ENCODE peak calls at places on chromosomes 6 and 20, in eight cellular contexts. Y is fibroblast of lung, U is left ventricle myocardium inferior, J is activated B cell treated with CpG ODN at 0.5 μM for 24 hours, S is neural crest cell, C is gastrocnemius medialis, L is prostate gland, D is AG04450. T is an unnamed sample.

GRCh38 chr6:27830212-27830664 is 82.0 kb downstream of the OR2B2 start:
- DNase-seq in J (no peak), C (no peak), S (no peak), L (no peak), D (no peak), Y (peak; percentile 44), U (no peak), T (no peak)

GRCh38 chr6:95249176-95249575 is 328.2 kb upstream of the MANEA start:
- DNase-seq in J (no peak), S (no peak), C (no peak), D (peak; percentile 6), L (no peak), Y (peak; percentile 22), U (no peak), T (no peak)

GRCh38 chr6:154358019-154358545 is 1.5 kb upstream of the IPCEF1 start:
- DNase-seq in S (no peak), J (no peak), U (no peak), Y (no peak), D (no peak), C (no peak), L (no peak), T (no peak)

GRCh38 chr6:143123081-143123480 is 62.4 kb downstream of the AIG1 start:
- DNase-seq in U (no peak), J (no peak), L (no peak), S (no peak), C (no peak), Y (no peak), D (no peak), T (no peak)

GRCh38 chr6:131136021-131136847 is 967 bp downstream of the AKAP7 start:
- DNase-seq in J (no peak), L (no peak), C (no peak), S (no peak), Y (peak; percentile 34), U (no peak), D (no peak), T (no peak)

GRCh38 chr6:115838763-115839401 is 221.8 kb downstream of the FRK start:
- DNase-seq in C (no peak), J (no peak), Y (no peak), U (no peak), D (no peak), L (no peak), S (no peak), T (no peak)

GRCh38 chr6:43828711-43829110 is 58.7 kb downstream of the VEGFA start:
- DNase-seq in D (no peak), U (no peak), L (no peak), J (no peak), Y (no peak), C (no peak), S (no peak), T (no peak)

GRCh38 chr6:127945434-127946097 is 44.7 kb upstream of the THEMIS start:
- DNase-seq in D (no peak), J (no peak), S (no peak), L (no peak), Y (no peak), C (no peak), U (no peak), T (no peak)

GRCh38 chr6:21935561-21936028 is 342.0 kb downstream of the SOX4 start:
- DNase-seq in D (no peak), L (no peak), U (no peak), C (no peak), Y (peak; percentile 68), S (no peak), J (no peak), T (no peak)

GRCh38 chr20:63955281-63955845 is 853 bp downstream of the UCKL1 start:
- DNase-seq in L (no peak), D (no peak), S (peak; percentile 36), U (peak; percentile 53), C (no peak), J (no peak), Y (peak; percentile 28), T (no peak)

GRCh38 chr6:33790910-33791309 is 2.0 kb upstream of the LEMD2 start:
- DNase-seq in J (no peak), D (no peak), S (no peak), U (no peak), L (no peak), C (no peak), Y (no peak), T (no peak)

GRCh38 chr6:24033284-24033683 is 92.7 kb upstream of the NRSN1 start:
- DNase-seq in S (no peak), L (no peak), C (no peak), U (no peak), Y (no peak), D (no peak), J (no peak), T (no peak)
- TF ChIP-seq CTCF in S (peak; percentile 51), L (no peak), C (no peak), U (no peak), Y (no peak), D (no peak), J (no peak), T (peak; percentile 22)

GRCh38 chr20:59032713-59033059 is 551 bp upstream of the ATP5F1E start:
- DNase-seq in C (no peak), U (no peak), Y (peak; percentile 33), S (no peak), L (no peak), D (no peak), J (no peak), T (no peak)
- TF ChIP-seq CTCF in C (peak; percentile 17), U (peak; percentile 37), Y (no peak), S (peak; percentile 56), L (no peak), D (peak; percentile 23), J (no peak), T (peak; percentile 70)

GRCh38 chr20:35661908-35662307 is 2.8 kb downstream of the CPNE1 start:
- DNase-seq in J (no peak), C (no peak), D (no peak), S (no peak), L (no peak), U (no peak), Y (no peak), T (no peak)
- TF ChIP-seq CTCF in J (no peak), C (no peak), D (no peak), S (no peak), L (no peak), U (no peak), Y (no peak), T (no peak)

DNA sequence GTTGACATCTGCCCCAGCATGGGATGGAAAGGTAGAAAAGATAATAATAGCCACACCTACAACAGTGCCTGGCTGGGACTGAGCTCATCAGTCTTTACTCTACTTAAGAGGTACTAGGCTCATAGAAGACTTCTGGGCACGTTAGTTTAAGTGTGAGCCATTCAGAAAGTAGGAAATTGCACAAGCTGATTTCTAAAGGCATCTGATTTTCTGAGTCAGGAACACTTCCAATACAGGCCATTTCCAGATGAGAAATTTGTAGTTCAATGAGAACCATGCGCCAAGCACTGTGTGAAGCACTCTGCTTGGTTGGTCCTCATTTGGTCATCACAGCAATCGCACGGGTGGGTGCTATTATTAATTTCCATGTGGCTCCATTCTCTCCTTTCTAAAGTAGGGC is 42.3 kb downstream of the MOCS1 start:
- DNase-seq in J (no peak), Y (no peak), L (no peak), U (no peak), S (no peak), D (no peak), C (no peak), T (no peak)
- TF ChIP-seq CTCF in J (no peak), Y (no peak), L (no peak), U (no peak), S (no peak), D (no peak), C (no peak), T (no peak)

GRCh38 chr20:43571310-43571709 is 12.5 kb downstream of the SGK2 start:
- DNase-seq in D (no peak), Y (no peak), L (no peak), J (no peak), C (no peak), U (no peak), S (no peak), T (no peak)
- TF ChIP-seq CTCF in D (no peak), Y (no peak), L (no peak), J (no peak), C (no peak), U (no peak), S (no peak), T (no peak)